ENCODE peak calls at places on chromosomes 16 and 17, in four cellular contexts. A is uterus, D is pancreas, Z is NCI-H2107. B is an unnamed sample.

GRCh38 chr16:21619765-21620462 is 20.5 kb downstream of the METTL9 start:
- DNase-seq in A (no peak), D (no peak), Z (no peak), B (no peak)

GRCh38 chr17:75138519-75138918 is 7.0 kb upstream of the NT5C start:
- DNase-seq in A (no peak), D (no peak), Z (no peak), B (no peak)

GRCh38 chr17:61412860-61413653 is 13.4 kb downstream of the TBX2 start:
- DNase-seq in A (no peak), D (peak; percentile 28), Z (no peak), B (no peak)

GRCh38 chr17:42980766-42981397 is 517 bp downstream of the RUNDC1 start:
- DNase-seq in A (no peak), D (peak; percentile 68), Z (peak; percentile 13), B (no peak)

GRCh38 chr17:12808723-12809122 is 19.4 kb downstream of the ARHGAP44 start:
- DNase-seq in A (no peak), D (no peak), Z (no peak), B (no peak)

GRCh38 chr17:38421871-38422819 is 6.1 kb upstream of the ARHGAP23 start:
- DNase-seq in A (no peak), D (no peak), Z (no peak), B (no peak)

GRCh38 chr16:89613101-89613953 is at the start of gene DPEP1:
- DNase-seq in A (no peak), D (peak; percentile 87), Z (no peak), B (no peak)

GRCh38 chr17:78581304-78581703 is 4.1 kb upstream of the DNAH17 start:
- DNase-seq in A (no peak), D (no peak), Z (no peak), B (no peak)

GRCh38 chr16:83552193-83552592 is 255.6 kb upstream of the HSBP1 start:
- DNase-seq in A (no peak), D (no peak), Z (no peak), B (no peak)

GRCh38 chr17:61397086-61397842 is 2.4 kb upstream of the TBX2 start:
- DNase-seq in A (no peak), D (no peak), Z (no peak), B (no peak)

GRCh38 chr17:34452769-34453168 is 89.7 kb upstream of the CCL1 start:
- DNase-seq in A (no peak), D (no peak), Z (no peak), B (no peak)

GRCh38 chr16:69476920-69477418 is 52.5 kb downstream of the CYB5B start:
- DNase-seq in A (no peak), D (no peak), Z (no peak), B (no peak)

GRCh38 chr16:85541619-85542547 is 71.2 kb upstream of the GSE1 start:
- DNase-seq in A (no peak), D (no peak), Z (no peak), B (no peak)

GRCh38 chr16:31404353-31405064 is 11.4 kb downstream of the ITGAD start:
- DNase-seq in A (no peak), D (no peak), Z (no peak), B (no peak)

GRCh38 chr16:12573730-12574383 is 229.8 kb downstream of the CPPED1 start:
- DNase-seq in A (no peak), D (no peak), Z (no peak), B (no peak)

GRCh38 chr17:59490259-59490658 is 75.2 kb upstream of the DHX40 start:
- DNase-seq in A (no peak), D (no peak), Z (peak; percentile 26), B (no peak)

GRCh38 chr17:9472541-9472940 is 103.1 kb downstream of the STX8 start:
- DNase-seq in A (peak; percentile 23), D (no peak), Z (no peak), B (no peak)

GRCh38 chr16:30340621-30341020 is 14.5 kb downstream of the CD2BP2 start:
- DNase-seq in A (no peak), D (no peak), Z (no peak), B (no peak)

GRCh38 chr17:10649031-10649430 is 8.1 kb downstream of the MYH3 start:
- DNase-seq in A (no peak), D (no peak), Z (no peak), B (no peak)

GRCh38 chr16:81366316-81366932 is 51.7 kb downstream of the GAN start:
- DNase-seq in A (no peak), D (no peak), Z (peak; percentile 53), B (no peak)

GRCh38 chr16:67443299-67443698 is 12.4 kb downstream of the HSD11B2 start:
- DNase-seq in A (peak; percentile 94), D (no peak), Z (no peak), B (no peak)

GRCh38 chr16:23509763-23510153 is 536 bp downstream of the GGA2 start:
- DNase-seq in A (peak; percentile 36), D (no peak), Z (no peak), B (no peak)

GRCh38 chr16:67256701-67257230 is 8.0 kb downstream of the SLC9A5 start:
- DNase-seq in A (no peak), D (no peak), Z (no peak), B (no peak)

GRCh38 chr16:2817496-2818277 is 650 bp downstream of the PRSS21 start:
- DNase-seq in A (no peak), D (no peak), Z (no peak), B (no peak)

GRCh38 chr17:42519546-42520444 is 16.2 kb upstream of the NAGLU start:
- DNase-seq in A (peak; percentile 99), D (peak; percentile 59), Z (no peak), B (no peak)

GRCh38 chr17:78237403-78238012 is 6.1 kb downstream of the TMEM235 start:
- DNase-seq in A (no peak), D (no peak), Z (no peak), B (no peak)

GRCh38 chr17:73278465-73279453 is 17.1 kb upstream of the CPSF4L start:
- DNase-seq in A (peak; percentile 84), D (peak; percentile 64), Z (peak; percentile 44), B (no peak)

GRCh38 chr17:37060966-37061365 is 112.2 kb downstream of the AATF start:
- DNase-seq in A (no peak), D (no peak), Z (no peak), B (no peak)

GRCh38 chr17:81091774-81092517 is 57.0 kb downstream of the BAIAP2 start:
- DNase-seq in A (no peak), D (no peak), Z (no peak), B (no peak)

GRCh38 chr16:31148281-31148728 is 1.6 kb downstream of the PRSS36 start:
- DNase-seq in A (no peak), D (peak; percentile 87), Z (no peak), B (no peak)

GRCh38 chr17:39194089-39194984 is 3.1 kb downstream of the CACNB1 start:
- DNase-seq in A (peak; percentile 57), D (no peak), Z (no peak), B (no peak)

GRCh38 chr17:50471009-50471905 is 2.6 kb upstream of the CHAD start:
- DNase-seq in A (no peak), D (peak; percentile 12), Z (no peak), B (no peak)

GRCh38 chr17:2965621-2966275 is 97.7 kb downstream of the OR1D5 start:
- DNase-seq in A (no peak), D (no peak), Z (no peak), B (no peak)

GRCh38 chr17:81999587-81999974 is 22.2 kb downstream of the ASPSCR1 start:
- DNase-seq in A (no peak), D (no peak), Z (no peak), B (no peak)

GRCh38 chr17:65254166-65254565 is 117.0 kb downstream of the RGS9 start:
- DNase-seq in A (no peak), D (no peak), Z (no peak), B (no peak)

GRCh38 chr16:86298166-86299131 is 211.9 kb upstream of the FOXF1 start:
- DNase-seq in A (peak; percentile 38), D (no peak), Z (no peak), B (no peak)

GRCh38 chr16:28312327-28312726 is 20.0 kb downstream of the SBK1 start:
- DNase-seq in A (no peak), D (no peak), Z (no peak), B (no peak)

GRCh38 chr17:58358408-58359172 is 6.6 kb upstream of the SUPT4H1 start:
- DNase-seq in A (no peak), D (no peak), Z (no peak), B (no peak)

GRCh38 chr17:4908301-4908700 is 5.4 kb upstream of the CHRNE start:
- DNase-seq in A (no peak), D (peak; percentile 30), Z (no peak), B (no peak)